ENCODE peak calls at places on chromosomes 3 and 15, in ten cellular contexts. A, G, W, M, T, B, X, N, L and P are unnamed samples.

GRCh38 chr3:51708216-51708845 is 1.5 kb downstream of the GRM2 start:
- DNase-seq in L (no peak), W (peak; percentile 6), B (no peak), X (no peak), A (no peak), M (no peak), N (peak; percentile 38), G (no peak), T (peak; percentile 1), P (no peak)

GRCh38 chr3:175082631-175083030 is 223.5 kb downstream of the NAALADL2 start:
- DNase-seq in T (no peak), X (no peak), W (no peak), G (no peak), L (no peak), B (no peak), A (no peak), N (no peak), M (no peak), P (no peak)

GRCh38 chr15:90845201-90845949 is 23.0 kb upstream of the FURIN start:
- DNase-seq in M (no peak), G (no peak), A (peak; percentile 60), X (peak; percentile 97), W (no peak), N (no peak), T (peak; percentile 55), B (no peak), L (no peak), P (no peak)

GRCh38 chr15:101827257-101827656 is 15.3 kb downstream of the OR4F15 start:
- DNase-seq in X (peak; percentile 92), B (no peak), L (no peak), W (no peak), G (no peak), T (no peak), M (no peak), N (no peak), A (no peak), P (no peak)

GRCh38 chr3:197494366-197495058 is 61.3 kb downstream of the BDH1 start:
- DNase-seq in L (no peak), A (peak; percentile 38), B (no peak), N (no peak), T (no peak), G (peak; percentile 86), X (no peak), W (no peak), M (no peak), P (no peak)

GRCh38 chr3:190338717-190339116 is 16.5 kb upstream of the CLDN1 start:
- DNase-seq in X (peak; percentile 56), G (no peak), M (no peak), W (no peak), N (no peak), T (no peak), A (peak; percentile 53), L (no peak), B (no peak), P (no peak)

GRCh38 chr15:40918146-40918798 is 10.9 kb upstream of the DLL4 start:
- DNase-seq in A (no peak), B (no peak), X (no peak), T (no peak), M (no peak), L (no peak), W (no peak), N (no peak), G (no peak), P (no peak)

GRCh38 chr3:184334470-184335158 is 2.8 kb upstream of the FAM131A start:
- DNase-seq in M (no peak), X (peak; percentile 86), N (no peak), W (no peak), G (peak; percentile 30), A (peak; percentile 48), L (peak; percentile 29), T (peak; percentile 78), B (no peak), P (no peak)

GRCh38 chr15:74200871-74201419 is 1.6 kb downstream of the STRA6 start:
- DNase-seq in A (peak; percentile 30), G (no peak), N (no peak), W (no peak), M (no peak), L (no peak), B (no peak), T (no peak), X (peak; percentile 52), P (no peak)

GRCh38 chr3:23723930-23724329 is 81.8 kb upstream of the UBE2E1 start:
- DNase-seq in B (no peak), X (no peak), T (no peak), W (no peak), L (no peak), G (no peak), N (no peak), M (no peak), A (no peak), P (no peak)

GRCh38 chr3:167810236-167810635 is 74.7 kb downstream of the SERPINI1 start:
- DNase-seq in N (no peak), G (no peak), W (no peak), T (no peak), L (no peak), B (no peak), X (no peak), M (no peak), A (no peak), P (no peak)

GRCh38 chr3:128364291-128364690 is 102.4 kb downstream of the DNAJB8 start:
- DNase-seq in T (no peak), A (no peak), B (no peak), X (no peak), G (no peak), W (no peak), M (no peak), N (no peak), L (no peak), P (no peak)
- H3K4me1 ChIP-seq in T (peaks cover 8% of the 10 kb centered on the region), A (peaks cover 15% of the 10 kb centered on the region), B (no peaks in the 10 kb centered on the region), X (peaks cover 10% of the 10 kb centered on the region), G (no peaks in the 10 kb centered on the region), W (no peaks in the 10 kb centered on the region), M (no peaks in the 10 kb centered on the region), N (peaks cover 20% of the 10 kb centered on the region), L (no peaks in the 10 kb centered on the region), P (peaks cover 7% of the 10 kb centered on the region)

DNA sequence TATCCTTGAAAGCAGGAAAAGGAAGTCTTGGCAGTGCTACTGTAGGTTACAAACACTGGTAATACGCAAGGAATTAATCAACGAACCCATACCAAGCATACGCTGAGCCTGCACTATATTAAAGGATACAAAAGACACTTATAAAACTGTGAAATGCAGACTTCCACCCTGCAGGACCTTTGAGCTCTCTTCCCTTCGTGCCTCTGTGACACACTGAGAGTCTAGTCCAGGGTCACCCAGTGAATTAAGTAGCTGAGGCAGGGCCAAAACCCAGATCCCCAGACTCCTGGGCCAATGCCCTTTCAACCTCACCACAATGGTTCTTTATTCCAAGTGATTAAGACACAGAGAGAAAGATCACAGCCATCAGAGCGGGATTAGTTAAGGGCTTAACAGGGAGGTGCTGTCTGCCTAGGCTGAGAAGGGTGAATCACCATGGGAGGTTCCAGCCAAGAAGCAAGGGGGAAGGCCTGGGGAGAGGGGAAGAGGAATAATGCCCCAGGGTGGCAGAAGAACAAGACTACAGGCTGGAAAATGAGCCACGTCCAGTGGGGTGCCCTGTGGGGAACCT is 6.8 kb downstream of the ANXA2 start:
- DNase-seq in X (peak; percentile 83), A (peak; percentile 82), L (no peak), T (peak; percentile 88), N (peak; percentile 79), W (peak; percentile 86), G (peak; percentile 99), B (no peak), M (no peak), P (no peak)
- H3K4me1 ChIP-seq in X (peaks cover 40% of the 10 kb centered on the region), A (peaks cover 88% of the 10 kb centered on the region), L (peaks cover 29% of the 10 kb centered on the region), T (peaks cover 58% of the 10 kb centered on the region), N (peaks cover 88% of the 10 kb centered on the region), W (peaks cover 69% of the 10 kb centered on the region), G (peaks cover 11% of the 10 kb centered on the region), B (peaks cover 50% of the 10 kb centered on the region), M (peaks cover 3% of the 10 kb centered on the region), P (peaks cover 8% of the 10 kb centered on the region)

GRCh38 chr15:34337557-34338306 is at the start of gene SLC12A6:
- DNase-seq in L (peak; percentile 86), W (peak; percentile 95), G (peak; percentile 90), N (peak; percentile 93), A (peak; percentile 91), M (peak; percentile 91), X (peak; percentile 93), T (peak; percentile 87), B (peak; percentile 84), P (peak; percentile 67)
- H3K4me1 ChIP-seq in L (peaks cover 58% of the 10 kb centered on the region), W (peaks cover 28% of the 10 kb centered on the region), G (no peaks in the 10 kb centered on the region), N (peaks cover 19% of the 10 kb centered on the region), A (peaks cover 15% of the 10 kb centered on the region), M (peaks cover 30% of the 10 kb centered on the region), X (peaks cover 10% of the 10 kb centered on the region), T (peaks cover 10% of the 10 kb centered on the region), B (peaks cover 24% of the 10 kb centered on the region), P (no peaks in the 10 kb centered on the region)

GRCh38 chr3:13683772-13684171 is 134.8 kb downstream of the FBLN2 start:
- DNase-seq in B (no peak), N (no peak), X (no peak), W (no peak), T (no peak), L (no peak), M (no peak), A (no peak), G (no peak), P (no peak)
- H3K4me1 ChIP-seq in B (no peaks in the 10 kb centered on the region), N (no peaks in the 10 kb centered on the region), X (no peaks in the 10 kb centered on the region), W (no peaks in the 10 kb centered on the region), T (no peaks in the 10 kb centered on the region), L (no peaks in the 10 kb centered on the region), M (no peaks in the 10 kb centered on the region), A (no peaks in the 10 kb centered on the region), G (no peaks in the 10 kb centered on the region), P (no peaks in the 10 kb centered on the region)

DNA sequence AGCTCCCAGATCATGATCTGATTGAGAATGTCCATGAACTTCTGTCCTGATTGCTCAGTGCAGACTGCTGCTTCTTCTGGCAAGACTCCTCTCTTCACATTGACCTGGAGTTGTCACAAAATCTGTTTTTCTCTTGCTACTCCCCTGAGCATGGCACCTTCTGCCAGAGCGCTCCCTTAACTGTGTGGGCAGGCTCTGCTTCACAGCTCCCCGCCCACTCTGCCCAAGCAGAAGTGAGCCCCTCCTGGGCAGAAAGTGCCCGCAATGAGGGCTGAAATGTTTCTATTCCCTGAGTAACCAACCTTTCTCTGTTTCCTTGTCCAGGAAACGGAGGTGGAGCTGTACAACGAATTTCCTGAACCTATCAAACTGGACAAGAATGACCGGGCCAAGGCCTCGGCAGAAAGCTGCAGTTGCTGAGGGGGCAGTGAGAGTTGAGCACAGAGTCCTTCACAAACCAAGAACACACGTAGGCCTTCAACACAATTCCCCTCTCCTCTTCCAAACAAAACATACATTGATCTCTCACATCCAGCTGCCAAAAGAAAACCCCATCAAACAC is 66.3 kb upstream of the ACAD9 start:
- DNase-seq in M (no peak), L (no peak), X (no peak), T (no peak), W (no peak), B (no peak), A (no peak), G (no peak), N (no peak), P (no peak)
- H3K4me1 ChIP-seq in M (no peaks in the 10 kb centered on the region), L (no peaks in the 10 kb centered on the region), X (no peaks in the 10 kb centered on the region), T (no peaks in the 10 kb centered on the region), W (no peaks in the 10 kb centered on the region), B (no peaks in the 10 kb centered on the region), A (no peaks in the 10 kb centered on the region), G (no peaks in the 10 kb centered on the region), N (peaks cover 7% of the 10 kb centered on the region), P (no peaks in the 10 kb centered on the region)

GRCh38 chr3:45551214-45552010 is 43.1 kb upstream of the LIMD1 start:
- DNase-seq in A (peak; percentile 14), M (no peak), W (no peak), B (no peak), T (peak; percentile 71), N (peak; percentile 80), L (no peak), X (peak; percentile 99), G (no peak), P (no peak)
- H3K4me1 ChIP-seq in A (peaks cover 43% of the 10 kb centered on the region), M (no peaks in the 10 kb centered on the region), W (no peaks in the 10 kb centered on the region), B (no peaks in the 10 kb centered on the region), T (peaks cover 23% of the 10 kb centered on the region), N (peaks cover 57% of the 10 kb centered on the region), L (no peaks in the 10 kb centered on the region), X (peaks cover 46% of the 10 kb centered on the region), G (no peaks in the 10 kb centered on the region), P (peaks cover 3% of the 10 kb centered on the region)

GRCh38 chr15:93829115-93829849 is 402.1 kb upstream of the MCTP2 start:
- DNase-seq in X (no peak), B (no peak), A (peak; percentile 7), L (no peak), W (no peak), M (no peak), T (peak; percentile 48), N (no peak), G (peak; percentile 1), P (no peak)
- H3K4me1 ChIP-seq in X (no peaks in the 10 kb centered on the region), B (no peaks in the 10 kb centered on the region), A (no peaks in the 10 kb centered on the region), L (no peaks in the 10 kb centered on the region), W (no peaks in the 10 kb centered on the region), M (no peaks in the 10 kb centered on the region), T (no peaks in the 10 kb centered on the region), N (no peaks in the 10 kb centered on the region), G (no peaks in the 10 kb centered on the region), P (no peaks in the 10 kb centered on the region)